ENCODE peak calls at places on chromosomes 13 and 19, in ten cellular contexts. L is PC-9; H is Caco-2; J is activated CD8-positive, alpha-beta memory T cell treated with anti-CD3 and anti-CD28 coated beads, Interleukin-2, amount 10 ng/mL, durations not matched to agents 7 days and 5 days; W is NCI-H460; A is central memory CD4-positive, alpha-beta T cell; Q is hippocampal formation; M is left colon; I is globus pallidus; U is AG09319. R is an unnamed sample.

GRCh38 chr13:107133950-107134349 is 566.0 kb upstream of the ARGLU1 start:
- DNase-seq in L (no peak), H (no peak), J (no peak), W (no peak), A (no peak), Q (no peak), M (no peak), I (no peak), U (no peak), R (no peak)

GRCh38 chr19:45327404-45328143 is 4.9 kb upstream of the CKM start:
- DNase-seq in L (no peak), H (no peak), J (no peak), W (no peak), A (no peak), Q (no peak), M (no peak), I (no peak), U (no peak), R (no peak)

GRCh38 chr13:19586904-19587634 is 25.7 kb upstream of the TPTE2 start:
- DNase-seq in L (no peak), H (no peak), J (peak), W (no peak), A (peak), Q (no peak), M (peak), I (no peak), U (no peak), R (peak)

GRCh38 chr13:86446311-86446710 is 647.1 kb upstream of the SLITRK6 start:
- DNase-seq in L (no peak), H (no peak), J (no peak), W (peak), A (no peak), Q (no peak), M (no peak), I (no peak), U (no peak), R (no peak)

GRCh38 chr19:39740395-39740794 is 2.6 kb upstream of the CLC start:
- DNase-seq in L (no peak), H (no peak), J (no peak), W (no peak), A (no peak), Q (no peak), M (no peak), I (no peak), U (no peak), R (no peak)

GRCh38 chr19:13093407-13094284 is 9.0 kb downstream of the LYL1 start:
- DNase-seq in L (peak), H (peak), J (peak), W (peak), A (peak), Q (no peak), M (peak), I (peak), U (peak), R (peak)

GRCh38 chr19:48480151-48480475 is 10.9 kb downstream of the CYTH2 start:
- DNase-seq in L (no peak), H (no peak), J (no peak), W (no peak), A (no peak), Q (peak), M (peak), I (no peak), U (no peak), R (no peak)

GRCh38 chr13:42747399-42747873 is 33.9 kb upstream of the FAM216B start:
- DNase-seq in L (peak), H (no peak), J (no peak), W (peak), A (no peak), Q (no peak), M (no peak), I (no peak), U (peak), R (no peak)

GRCh38 chr19:18119243-18120105 is 21.9 kb downstream of the MAST3 start:
- DNase-seq in L (no peak), H (no peak), J (peak), W (no peak), A (peak), Q (no peak), M (no peak), I (no peak), U (no peak), R (peak)

GRCh38 chr13:62137629-62138405 is 722.2 kb upstream of the PCDH20 start:
- DNase-seq in L (no peak), H (no peak), J (no peak), W (no peak), A (no peak), Q (no peak), M (no peak), I (no peak), U (no peak), R (no peak)

R was measured in central memory CD8-positive, alpha-beta T cell.